ENCODE peak calls at places on chromosomes 11 and 22, in nine cellular contexts. Y is uterus, D is tibial nerve, G is mammary epithelial cell, S is GM23338, F is A549, K is endothelial cell of umbilical vein, C is Caco-2, Q is mucosa of descending colon. Z is an unnamed sample.

GRCh38 chr11:66950113-66950535 is 8.1 kb downstream of the PC start:
- DNase-seq in Q (no peak), G (peak; percentile 81), S (peak; percentile 35), Y (no peak), C (peak; percentile 96), K (peak; percentile 80), D (no peak), F (peak; percentile 93), Z (peak; percentile 72)

GRCh38 chr11:95084509-95084908 is 5.1 kb upstream of the ENDOD1 start:
- DNase-seq in F (no peak), Y (no peak), K (no peak), D (no peak), G (peak; percentile 89), C (no peak), S (no peak), Q (no peak), Z (no peak)

GRCh38 chr22:19809741-19810140 is 44.9 kb downstream of the GNB1L start:
- DNase-seq in D (no peak), G (no peak), Q (no peak), S (no peak), F (no peak), K (no peak), C (peak; percentile 11), Y (no peak), Z (peak; percentile 17)

GRCh38 chr11:12179019-12179418 is 68.6 kb downstream of the MICAL2 start:
- DNase-seq in F (no peak), Q (peak; percentile 71), Y (no peak), D (no peak), S (no peak), G (no peak), C (peak; percentile 60), K (no peak), Z (peak; percentile 76)

GRCh38 chr11:69365567-69365966 is 71.6 kb downstream of the MYEOV start:
- DNase-seq in K (no peak), C (no peak), Q (no peak), F (no peak), S (no peak), G (no peak), D (no peak), Y (no peak), Z (peak; percentile 7)

GRCh38 chr11:121431820-121432526 is 20.1 kb upstream of the SORL1 start:
- DNase-seq in S (no peak), C (no peak), G (no peak), F (no peak), K (no peak), Q (no peak), Y (no peak), D (no peak), Z (peak; percentile 36)

GRCh38 chr22:43128928-43129424 is 14.2 kb downstream of the MCAT start:
- DNase-seq in Y (no peak), Q (peak; percentile 79), F (no peak), C (peak; percentile 63), G (no peak), S (peak; percentile 39), D (no peak), K (no peak), Z (no peak)

GRCh38 chr11:31437742-31438435 is 68.2 kb downstream of the DNAJC24 start:
- DNase-seq in F (no peak), S (no peak), K (no peak), G (peak; percentile 68), D (no peak), Q (no peak), C (no peak), Y (no peak), Z (no peak)

GRCh38 chr22:22033803-22034468 is 51.3 kb upstream of the TOP3B start:
- DNase-seq in K (no peak), Y (no peak), F (no peak), Q (no peak), D (no peak), C (no peak), G (no peak), S (no peak), Z (no peak)

GRCh38 chr11:12411806-12412727 is 34.7 kb downstream of the PARVA start:
- DNase-seq in C (peak; percentile 79), F (peak; percentile 84), Y (peak; percentile 75), K (peak; percentile 82), S (peak; percentile 90), G (peak; percentile 86), D (peak; percentile 41), Q (peak; percentile 65), Z (peak; percentile 95)

GRCh38 chr11:12765428-12765827 is 91.2 kb downstream of the TEAD1 start:
- DNase-seq in C (no peak), Y (no peak), D (no peak), G (no peak), Q (peak; percentile 27), K (no peak), S (no peak), F (no peak), Z (no peak)

GRCh38 chr22:49960967-49961600 is 512 bp downstream of the PIM3 start:
- DNase-seq in F (no peak), S (peak; percentile 56), G (peak; percentile 61), Q (peak; percentile 62), C (peak; percentile 53), K (peak; percentile 26), Y (peak; percentile 41), D (peak; percentile 15), Z (peak; percentile 81)

GRCh38 chr11:73087730-73088129 is 54.4 kb downstream of the FCHSD2 start:
- DNase-seq in F (no peak), C (no peak), Y (no peak), Q (no peak), D (no peak), G (peak; percentile 7), K (no peak), S (no peak), Z (no peak)

GRCh38 chr22:17896552-17896951 is 122.3 kb upstream of the BID start:
- DNase-seq in Y (no peak), F (peak; percentile 44), Q (no peak), C (peak; percentile 50), S (peak; percentile 85), G (no peak), K (no peak), D (no peak), Z (peak; percentile 88)
- TF ChIP-seq CTCF in Y (no peak), F (no peak), Q (no peak), C (peak; percentile 23), S (peak; percentile 60), G (peak; percentile 37), K (peak; percentile 23), D (peak; percentile 39), Z (peak; percentile 85)

GRCh38 chr11:118000850-118001228 is 14.6 kb downstream of the IL10RA start:
- DNase-seq in F (no peak), Y (no peak), D (no peak), K (no peak), C (no peak), G (no peak), Q (no peak), S (no peak), Z (no peak)

GRCh38 chr11:118000067-118000849 is 14.1 kb downstream of the IL10RA start:
- DNase-seq in S (no peak), G (no peak), K (no peak), C (peak; percentile 25), Y (no peak), D (no peak), Q (no peak), F (no peak), Z (no peak)

GRCh38 chr11:118002010-118002540 is 15.9 kb downstream of the IL10RA start:
- DNase-seq in Q (no peak), S (no peak), G (no peak), Y (no peak), C (peak; percentile 21), D (no peak), K (no peak), F (no peak), Z (no peak)

GRCh38 chr11:118002541-118003019 is 16.4 kb downstream of the IL10RA start:
- DNase-seq in Q (peak; percentile 65), G (no peak), C (peak; percentile 21), D (no peak), F (no peak), S (peak; percentile 35), Y (peak; percentile 75), K (no peak), Z (no peak)

DNA sequence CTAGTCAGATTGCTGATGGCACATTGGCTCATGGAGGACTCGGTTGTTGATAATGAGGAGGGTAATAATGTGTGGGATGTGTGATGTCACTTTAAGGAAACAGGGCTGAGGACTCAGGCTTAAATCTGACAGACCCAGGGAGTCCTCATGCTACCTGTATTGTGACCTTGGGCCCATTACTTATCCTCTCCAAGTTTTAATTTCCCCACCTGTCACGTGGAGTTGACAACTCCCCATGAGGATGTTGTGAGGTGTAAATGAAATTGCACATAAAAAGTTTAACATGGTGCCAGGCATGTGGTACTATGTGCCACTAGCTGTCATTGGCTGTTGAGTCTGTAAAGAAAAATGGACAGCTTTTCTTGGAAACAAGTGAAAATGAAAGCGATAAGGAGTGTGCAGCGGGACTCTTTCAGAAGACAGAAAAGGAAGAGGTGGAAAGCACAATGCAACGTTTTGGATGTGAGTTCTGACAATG is 15.3 kb downstream of the IL10RA start:
- DNase-seq in K (no peak), Q (no peak), D (no peak), S (no peak), Y (no peak), G (no peak), C (no peak), F (no peak), Z (no peak)
- H3K4me1 ChIP-seq in K (no peaks in the 10 kb centered on the region), Q (peaks cover 12% of the 10 kb centered on the region), D (no peaks in the 10 kb centered on the region), S (peaks cover 4% of the 10 kb centered on the region), Y (no peaks in the 10 kb centered on the region), G (no peaks in the 10 kb centered on the region), C (peaks cover 11% of the 10 kb centered on the region), F (no peaks in the 10 kb centered on the region), Z (no peaks in the 10 kb centered on the region)

GRCh38 chr11:32991427-32991826 is 24.3 kb upstream of the DEPDC7 start:
- DNase-seq in K (no peak), G (no peak), Q (no peak), Y (no peak), D (no peak), S (no peak), C (no peak), F (no peak), Z (no peak)

GRCh38 chr11:32990481-32990880 is 25.2 kb upstream of the DEPDC7 start:
- DNase-seq in G (no peak), D (no peak), K (no peak), C (no peak), F (no peak), S (no peak), Q (no peak), Y (no peak), Z (no peak)

GRCh38 chr11:32987851-32988250 is 27.8 kb upstream of the DEPDC7 start:
- DNase-seq in Q (peak; percentile 53), D (no peak), G (no peak), F (no peak), Y (no peak), S (peak; percentile 34), C (no peak), K (no peak), Z (no peak)

GRCh38 chr11:32991898-32992297 is 23.8 kb upstream of the DEPDC7 start:
- DNase-seq in D (no peak), S (no peak), F (no peak), K (no peak), G (no peak), Y (no peak), Q (no peak), C (no peak), Z (no peak)
- TF ChIP-seq CTCF in D (no peak), S (no peak), F (no peak), K (no peak), G (no peak), Y (no peak), Q (no peak), C (no peak), Z (no peak)

DNA sequence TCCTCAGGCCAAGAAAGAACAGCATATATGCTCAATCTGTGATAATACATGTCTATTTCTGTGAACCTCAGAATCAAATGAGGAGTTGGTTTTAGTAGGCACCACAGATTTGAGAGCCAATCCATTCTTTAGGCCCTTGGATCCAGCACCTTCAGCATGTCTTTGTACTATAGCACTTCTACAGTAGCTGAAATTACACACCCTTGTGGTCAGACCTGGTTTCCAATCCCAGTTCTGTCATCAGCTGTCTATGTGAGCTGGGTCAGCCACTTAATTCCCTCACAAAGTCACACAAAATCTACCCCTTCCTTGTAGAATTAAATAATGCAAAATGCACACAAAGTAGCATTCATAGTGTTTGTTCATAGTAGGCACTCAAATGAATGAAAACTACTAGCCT is 381.3 kb upstream of the LARGE1 start:
- DNase-seq in F (no peak), D (no peak), S (peak; percentile 20), Q (no peak), Y (no peak), C (no peak), G (no peak), K (no peak), Z (no peak)
- H3K4me1 ChIP-seq in F (no peaks in the 10 kb centered on the region), D (no peaks in the 10 kb centered on the region), S (no peaks in the 10 kb centered on the region), Q (no peaks in the 10 kb centered on the region), Y (no peaks in the 10 kb centered on the region), C (no peaks in the 10 kb centered on the region), G (no peaks in the 10 kb centered on the region), K (no peaks in the 10 kb centered on the region), Z (no peaks in the 10 kb centered on the region)

Z was measured in endodermal cell.